ENCODE peak calls at places on chromosomes 6 and 20, in six cellular contexts. A is HCT116, L is K562, S is HepG2, P is H1, Q is GM12878. X is an unnamed sample.

GRCh38 chr6:50959081-50959641 is 140.5 kb downstream of the TFAP2B start:
- DNase-seq in L (peak), Q (no peak), S (no peak), A (no peak), P (no peak), X (no peak)

GRCh38 chr6:145278163-145278807 is 457.0 kb downstream of the EPM2A start:
- DNase-seq in P (no peak), Q (no peak), A (no peak), S (peak), L (no peak), X (no peak)

GRCh38 chr6:69026243-69026642 is 391.2 kb downstream of the ADGRB3 start:
- DNase-seq in S (no peak), P (no peak), Q (no peak), A (no peak), L (no peak), X (no peak)

GRCh38 chr6:121857551-121857950 is 422.1 kb downstream of the GJA1 start:
- DNase-seq in S (no peak), A (no peak), P (no peak), L (no peak), Q (no peak), X (no peak)

GRCh38 chr6:123810214-123810613 is 6.5 kb downstream of the NKAIN2 start:
- DNase-seq in S (no peak), P (no peak), L (no peak), A (no peak), Q (no peak), X (no peak)

GRCh38 chr6:27205375-27206278 is 41.9 kb upstream of the PRSS16 start:
- DNase-seq in A (no peak), Q (no peak), L (peak), P (no peak), S (no peak), X (no peak)

GRCh38 chr6:126811307-126811706 is 307.2 kb upstream of the RSPO3 start:
- DNase-seq in P (no peak), Q (no peak), S (no peak), L (no peak), A (no peak), X (no peak)

GRCh38 chr6:54301770-54302169 is 6.5 kb upstream of the TINAG start:
- DNase-seq in Q (no peak), S (no peak), A (no peak), L (no peak), P (no peak), X (no peak)

GRCh38 chr20:30811896-30812671 is 445.4 kb upstream of the DEFB115 start:
- DNase-seq in L (peak), Q (peak), P (no peak), S (no peak), A (no peak), X (no peak)

GRCh38 chr6:164455835-164456234 is 853.6 kb downstream of the C6orf118 start:
- DNase-seq in A (no peak), Q (no peak), S (no peak), L (no peak), P (no peak), X (no peak)

GRCh38 chr6:92716638-92717037 is 702.7 kb downstream of the EPHA7 start:
- DNase-seq in P (no peak), L (no peak), Q (no peak), A (no peak), S (no peak), X (no peak)

GRCh38 chr6:69917834-69918233 is 51.5 kb downstream of the COL19A1 start:
- DNase-seq in Q (peak), P (no peak), S (no peak), L (no peak), A (peak), X (no peak)

GRCh38 chr6:6515691-6516607 is 72.6 kb upstream of the LY86 start:
- DNase-seq in S (no peak), P (no peak), A (no peak), L (no peak), Q (peak), X (no peak)

GRCh38 chr6:10441655-10442009 is 26.8 kb upstream of the TFAP2A start:
- DNase-seq in A (no peak), S (no peak), Q (no peak), L (no peak), P (no peak), X (no peak)

GRCh38 chr6:33702345-33702977 is 9.0 kb downstream of the UQCC2 start:
- DNase-seq in A (peak), S (peak), Q (no peak), P (no peak), L (peak), X (peak)

GRCh38 chr6:13743736-13744127 is 32.1 kb upstream of the RANBP9 start:
- DNase-seq in Q (no peak), S (no peak), L (no peak), A (no peak), P (no peak), X (no peak)

GRCh38 chr6:26538572-26538902 is 371 bp downstream of the HMGN4 start:
- DNase-seq in Q (no peak), P (no peak), L (no peak), A (no peak), S (no peak), X (no peak)

GRCh38 chr20:43681991-43682410 is 15.1 kb downstream of the MYBL2 start:
- DNase-seq in L (peak), P (no peak), Q (peak), S (no peak), A (no peak), X (no peak)

GRCh38 chr6:130730600-130730999 is 96.6 kb upstream of the SMLR1 start:
- DNase-seq in S (no peak), A (no peak), Q (no peak), P (no peak), L (no peak), X (no peak)

DNA sequence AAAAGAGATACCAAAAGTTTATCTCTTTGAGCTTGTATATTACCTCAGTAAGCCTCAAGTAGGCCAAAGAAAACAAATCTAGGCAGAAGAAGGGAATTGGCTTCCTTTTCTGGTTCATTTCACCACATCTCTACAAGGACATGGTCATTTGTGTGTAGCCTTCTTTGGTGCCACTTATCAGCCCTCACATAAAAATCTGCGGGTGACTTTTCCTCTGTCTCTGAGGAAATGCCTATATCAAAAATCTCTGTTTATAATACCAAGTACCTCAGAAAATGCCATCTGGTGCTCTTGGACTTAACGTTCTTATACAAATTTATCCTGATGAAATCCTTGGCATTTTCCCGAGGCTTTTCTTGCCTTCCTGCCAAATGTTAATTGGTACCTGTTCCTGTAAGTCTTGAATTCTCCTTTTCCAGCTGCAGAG is 190.9 kb upstream of the PREP start:
- DNase-seq in Q (no peak), S (no peak), P (no peak), A (no peak), L (no peak), X (no peak)
- TF ChIP-seq ZNF274 in Q (no peak), S (no peak), P (no peak), A (no peak), L (no peak), X (no peak)

GRCh38 chr20:32777177-32777956 is 15.2 kb downstream of the DNMT3B start:
- DNase-seq in S (peak), A (no peak), P (no peak), L (no peak), Q (no peak), X (no peak)
- TF ChIP-seq YY1 in S (no peak), A (no peak), P (no peak), L (no peak), Q (no peak), X (no peak)

DNA sequence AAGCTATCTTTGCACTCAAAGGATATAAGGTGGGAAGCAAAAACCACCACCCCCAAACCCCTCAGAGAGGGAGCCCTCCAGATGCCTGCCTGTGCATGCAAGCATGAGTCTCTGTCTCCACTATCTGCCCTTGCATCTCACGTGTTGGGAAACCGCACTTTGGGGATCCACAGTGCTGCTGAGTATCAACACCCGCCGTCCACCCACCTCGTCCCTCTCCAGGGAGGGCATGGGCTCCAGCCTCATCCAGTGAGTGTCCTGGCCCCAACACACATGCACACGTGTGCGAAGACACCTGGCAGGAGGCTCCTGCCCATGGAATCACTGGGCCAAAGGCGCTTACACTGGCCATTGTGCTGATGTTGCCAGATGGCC is 3.5 kb upstream of the YTHDF1 start:
- DNase-seq in A (no peak), Q (no peak), S (no peak), P (no peak), L (no peak), X (no peak)
- TF ChIP-seq ZNF274 in A (no peak), Q (no peak), S (no peak), P (no peak), L (no peak), X (no peak)

GRCh38 chr6:4145083-4145482 is 9.7 kb upstream of the ECI2 start:
- DNase-seq in L (no peak), A (no peak), P (no peak), Q (no peak), S (no peak), X (no peak)
- TF ChIP-seq YY1 in L (no peak), A (no peak), P (no peak), Q (no peak), S (no peak), X (no peak)

GRCh38 chr6:167892835-167893234 is 66.1 kb downstream of the AFDN start:
- DNase-seq in A (no peak), S (no peak), P (peak), Q (no peak), L (no peak), X (peak)

GRCh38 chr6:167893416-167893815 is 66.7 kb downstream of the AFDN start:
- DNase-seq in L (no peak), S (peak), A (peak), Q (no peak), P (peak), X (no peak)

GRCh38 chr6:167894965-167895364 is 68.3 kb downstream of the AFDN start:
- DNase-seq in A (no peak), L (no peak), P (no peak), S (no peak), Q (no peak), X (no peak)

GRCh38 chr6:167896648-167897047 is 69.9 kb downstream of the AFDN start:
- DNase-seq in Q (no peak), S (no peak), A (no peak), P (no peak), L (peak), X (no peak)

DNA sequence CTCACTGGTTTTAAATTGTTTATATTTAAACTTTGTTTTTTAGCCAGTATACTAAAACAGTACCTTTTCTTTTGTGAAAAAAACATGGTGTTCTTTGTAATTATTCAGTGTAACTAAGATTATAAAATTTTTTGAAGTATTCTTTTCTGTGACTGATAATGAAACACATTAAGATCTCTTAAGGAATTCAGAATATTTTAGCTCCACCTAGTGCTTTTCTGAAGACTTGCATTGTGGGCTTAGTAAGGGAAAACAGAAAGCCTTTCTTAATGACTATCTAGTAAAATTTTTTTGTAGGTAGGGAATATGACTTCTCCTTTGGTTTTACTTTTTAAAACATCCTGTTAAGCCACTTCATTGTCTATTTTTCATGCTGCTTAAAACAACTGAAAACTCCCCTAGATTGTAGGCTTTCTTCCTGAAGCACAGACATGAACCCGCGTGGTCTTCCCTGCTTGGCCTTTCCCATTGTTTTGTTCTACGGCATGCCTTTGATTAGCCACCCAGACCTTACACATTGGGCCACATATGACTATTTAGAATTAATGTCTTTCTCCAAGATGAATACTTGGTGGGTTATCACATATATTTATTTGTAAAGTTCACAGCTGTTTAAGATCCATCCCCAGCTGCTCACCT is 72.1 kb downstream of the AFDN start:
- DNase-seq in L (no peak), S (peak), Q (no peak), P (no peak), A (no peak), X (no peak)
- TF ChIP-seq ZNF274 in L (no peak), S (no peak), Q (no peak), P (no peak), A (no peak), X (no peak)

DNA sequence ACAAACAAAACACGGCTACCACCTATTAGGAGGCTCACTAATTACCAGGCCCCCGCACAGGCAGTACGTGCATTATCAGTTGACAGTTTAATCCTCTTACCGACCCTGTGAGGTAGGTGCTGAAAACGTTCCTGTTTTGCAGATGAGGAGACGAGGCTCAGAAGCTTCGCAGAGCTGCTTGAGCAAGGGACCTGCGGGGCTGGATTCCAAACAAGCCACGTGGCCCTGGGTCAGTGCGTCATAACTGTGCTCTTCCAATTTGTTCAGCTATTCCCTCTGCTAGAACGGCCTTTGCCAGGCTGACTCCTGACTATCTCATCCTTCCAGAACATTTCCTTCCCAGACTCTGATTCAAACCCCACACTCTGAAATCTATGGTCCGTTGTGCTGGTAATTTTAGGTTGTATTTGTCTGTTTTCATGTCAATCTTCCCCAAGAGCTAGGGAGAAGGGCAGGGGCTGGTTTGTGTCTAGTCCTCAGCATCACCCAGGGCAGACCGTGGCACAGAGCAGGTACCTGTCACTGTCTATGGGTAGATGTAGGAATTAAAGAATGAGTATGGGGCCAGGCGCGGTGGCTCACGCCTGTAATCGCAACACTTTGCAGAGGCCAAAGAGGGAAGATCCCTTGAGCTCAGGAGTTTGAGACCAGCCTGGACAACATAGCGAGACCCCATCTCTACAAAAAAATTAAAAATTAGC is 28.8 kb upstream of the TLDC2 start:
- DNase-seq in S (no peak), Q (no peak), A (no peak), L (no peak), P (no peak), X (no peak)
- TF ChIP-seq YY1 in S (no peak), Q (no peak), A (no peak), L (no peak), P (no peak), X (no peak)

X was measured in NT2/D1.